ENCODE peak calls at places on chromosomes 2 and 18, in nine cellular contexts. One of them, this sample, is unnamed.

GRCh38 chr2:22375094-22375493 is 1009.9 kb upstream of the KLHL29 start:
- DNase-seq in tibial artery: no peak
- DNase-seq in breast epithelium: no peak
- DNase-seq in fibroblast of lung: no peak
- DNase-seq in esophagus squamous epithelium: no peak
- DNase-seq in HCT116: no peak
- DNase-seq in K562: no peak
- DNase-seq in A549: no peak
- DNase-seq in cardiac muscle cell: no peak
- DNase-seq in this sample: no peak

GRCh38 chr18:58897994-58898393 is 33.3 kb downstream of the ZNF532 start:
- DNase-seq in tibial artery: no peak
- DNase-seq in breast epithelium: no peak
- DNase-seq in fibroblast of lung: no peak
- DNase-seq in esophagus squamous epithelium: no peak
- DNase-seq in HCT116: no peak
- DNase-seq in K562: no peak
- DNase-seq in A549: no peak
- DNase-seq in cardiac muscle cell: no peak
- DNase-seq in this sample: no peak

GRCh38 chr2:105749583-105750399 is 5.1 kb downstream of the NCK2 start:
- DNase-seq in tibial artery: no peak
- DNase-seq in breast epithelium: no peak
- DNase-seq in fibroblast of lung: peak; percentile 86
- DNase-seq in esophagus squamous epithelium: no peak
- DNase-seq in HCT116: no peak
- DNase-seq in K562: no peak
- DNase-seq in A549: no peak
- DNase-seq in cardiac muscle cell: peak; percentile 48
- DNase-seq in this sample: no peak

GRCh38 chr18:29123706-29124530 is 947.0 kb upstream of the CDH2 start:
- DNase-seq in tibial artery: no peak
- DNase-seq in breast epithelium: no peak
- DNase-seq in fibroblast of lung: no peak
- DNase-seq in esophagus squamous epithelium: no peak
- DNase-seq in HCT116: no peak
- DNase-seq in K562: no peak
- DNase-seq in A549: no peak
- DNase-seq in cardiac muscle cell: peak; percentile 23
- DNase-seq in this sample: peak; percentile 22

GRCh38 chr2:173079968-173080860 is 4.6 kb downstream of the MAP3K20 start:
- DNase-seq in tibial artery: no peak
- DNase-seq in breast epithelium: no peak
- DNase-seq in fibroblast of lung: peak; percentile 98
- DNase-seq in esophagus squamous epithelium: no peak
- DNase-seq in HCT116: no peak
- DNase-seq in K562: no peak
- DNase-seq in A549: no peak
- DNase-seq in cardiac muscle cell: peak; percentile 74
- DNase-seq in this sample: peak; percentile 77

GRCh38 chr2:235825946-235826345 is 332.1 kb downstream of the AGAP1 start:
- DNase-seq in tibial artery: no peak
- DNase-seq in breast epithelium: no peak
- DNase-seq in fibroblast of lung: no peak
- DNase-seq in esophagus squamous epithelium: no peak
- DNase-seq in HCT116: no peak
- DNase-seq in K562: no peak
- DNase-seq in A549: no peak
- DNase-seq in cardiac muscle cell: no peak
- DNase-seq in this sample: no peak

GRCh38 chr2:202932425-202933138 is 20.5 kb downstream of the CARF start:
- DNase-seq in tibial artery: no peak
- DNase-seq in breast epithelium: no peak
- DNase-seq in fibroblast of lung: no peak
- DNase-seq in esophagus squamous epithelium: no peak
- DNase-seq in HCT116: no peak
- DNase-seq in K562: no peak
- DNase-seq in A549: no peak
- DNase-seq in cardiac muscle cell: peak; percentile 58
- DNase-seq in this sample: peak; percentile 71

GRCh38 chr2:233400341-233400740 is 46.0 kb downstream of the DGKD start:
- DNase-seq in tibial artery: no peak
- DNase-seq in breast epithelium: no peak
- DNase-seq in fibroblast of lung: no peak
- DNase-seq in esophagus squamous epithelium: no peak
- DNase-seq in HCT116: no peak
- DNase-seq in K562: no peak
- DNase-seq in A549: no peak
- DNase-seq in cardiac muscle cell: no peak
- DNase-seq in this sample: no peak

GRCh38 chr2:82657066-82657465 is 1802.0 kb downstream of the SUCLG1 start:
- DNase-seq in tibial artery: no peak
- DNase-seq in breast epithelium: no peak
- DNase-seq in fibroblast of lung: no peak
- DNase-seq in esophagus squamous epithelium: no peak
- DNase-seq in HCT116: no peak
- DNase-seq in K562: no peak
- DNase-seq in A549: no peak
- DNase-seq in cardiac muscle cell: no peak
- DNase-seq in this sample: no peak

GRCh38 chr2:241237949-241238371 is 49.5 kb downstream of the ANO7 start:
- DNase-seq in tibial artery: no peak
- DNase-seq in breast epithelium: no peak
- DNase-seq in fibroblast of lung: no peak
- DNase-seq in esophagus squamous epithelium: no peak
- DNase-seq in HCT116: no peak
- DNase-seq in K562: no peak
- DNase-seq in A549: no peak
- DNase-seq in cardiac muscle cell: no peak
- DNase-seq in this sample: no peak

GRCh38 chr2:161480123-161480522 is 64.0 kb downstream of the TBR1 start:
- DNase-seq in tibial artery: no peak
- DNase-seq in breast epithelium: no peak
- DNase-seq in fibroblast of lung: no peak
- DNase-seq in esophagus squamous epithelium: no peak
- DNase-seq in HCT116: no peak
- DNase-seq in K562: no peak
- DNase-seq in A549: no peak
- DNase-seq in cardiac muscle cell: no peak
- DNase-seq in this sample: no peak

GRCh38 chr2:10161961-10162441 is 39.5 kb downstream of the RRM2 start:
- DNase-seq in tibial artery: no peak
- DNase-seq in breast epithelium: no peak
- DNase-seq in fibroblast of lung: peak; percentile 82
- DNase-seq in esophagus squamous epithelium: no peak
- DNase-seq in HCT116: no peak
- DNase-seq in K562: no peak
- DNase-seq in A549: no peak
- DNase-seq in cardiac muscle cell: peak; percentile 60
- DNase-seq in this sample: no peak

GRCh38 chr2:157052685-157053224 is 204.8 kb upstream of the GALNT5 start:
- DNase-seq in tibial artery: no peak
- DNase-seq in breast epithelium: no peak
- DNase-seq in fibroblast of lung: peak; percentile 93
- DNase-seq in esophagus squamous epithelium: no peak
- DNase-seq in HCT116: peak; percentile 24
- DNase-seq in K562: no peak
- DNase-seq in A549: peak; percentile 8
- DNase-seq in cardiac muscle cell: peak; percentile 85
- DNase-seq in this sample: peak; percentile 50

GRCh38 chr18:22683196-22683676 is 249.9 kb upstream of the RBBP8 start:
- DNase-seq in tibial artery: peak; percentile 28
- DNase-seq in breast epithelium: peak; percentile 61
- DNase-seq in fibroblast of lung: peak; percentile 97
- DNase-seq in esophagus squamous epithelium: no peak
- DNase-seq in HCT116: no peak
- DNase-seq in K562: no peak
- DNase-seq in A549: peak; percentile 52
- DNase-seq in cardiac muscle cell: peak; percentile 86
- DNase-seq in this sample: no peak

GRCh38 chr2:65261676-65262075 is 34.0 kb downstream of the ACTR2 start:
- DNase-seq in tibial artery: no peak
- DNase-seq in breast epithelium: no peak
- DNase-seq in fibroblast of lung: peak; percentile 78
- DNase-seq in esophagus squamous epithelium: no peak
- DNase-seq in HCT116: no peak
- DNase-seq in K562: no peak
- DNase-seq in A549: no peak
- DNase-seq in cardiac muscle cell: no peak
- DNase-seq in this sample: no peak

GRCh38 chr2:65252640-65253039 is 25.0 kb downstream of the ACTR2 start:
- DNase-seq in tibial artery: no peak
- DNase-seq in breast epithelium: no peak
- DNase-seq in fibroblast of lung: no peak
- DNase-seq in esophagus squamous epithelium: no peak
- DNase-seq in HCT116: no peak
- DNase-seq in K562: no peak
- DNase-seq in A549: no peak
- DNase-seq in cardiac muscle cell: no peak
- DNase-seq in this sample: no peak

DNA sequence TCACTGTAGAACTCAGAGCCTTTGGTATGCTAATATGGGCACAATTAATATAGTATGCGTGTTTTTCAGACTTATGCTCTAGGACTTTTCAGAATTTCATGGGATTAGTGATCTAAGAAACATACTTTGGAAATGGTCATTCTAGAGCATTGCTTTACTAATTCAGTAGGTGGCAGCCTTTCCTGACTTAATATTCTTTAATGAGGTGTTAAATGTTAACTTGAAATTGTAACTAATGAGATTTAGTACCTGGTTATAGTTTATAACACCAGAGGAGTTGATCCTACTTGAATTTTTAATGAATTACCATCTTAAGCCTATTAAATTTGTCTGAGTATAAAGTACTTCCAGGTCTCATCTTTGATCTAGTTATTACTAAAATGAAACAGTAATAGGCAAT is 28.5 kb downstream of the ACTR2 start:
- DNase-seq in tibial artery: no peak
- DNase-seq in breast epithelium: no peak
- DNase-seq in fibroblast of lung: no peak
- DNase-seq in esophagus squamous epithelium: no peak
- DNase-seq in HCT116: no peak
- DNase-seq in K562: no peak
- DNase-seq in A549: no peak
- DNase-seq in cardiac muscle cell: no peak
- DNase-seq in this sample: no peak
- TF ChIP-seq CTCF in tibial artery: no peak
- TF ChIP-seq CTCF in breast epithelium: no peak
- TF ChIP-seq CTCF in fibroblast of lung: no peak
- TF ChIP-seq CTCF in esophagus squamous epithelium: no peak
- TF ChIP-seq CTCF in HCT116: peak; percentile 48
- TF ChIP-seq CTCF in K562: peak; percentile 47
- TF ChIP-seq CTCF in A549: peak; percentile 52
- TF ChIP-seq CTCF in cardiac muscle cell: peak; percentile 15
- TF ChIP-seq CTCF in this sample: peak; percentile 48

GRCh38 chr2:168510125-168510756 is 54.2 kb downstream of the CERS6 start:
- DNase-seq in tibial artery: no peak
- DNase-seq in breast epithelium: no peak
- DNase-seq in fibroblast of lung: no peak
- DNase-seq in esophagus squamous epithelium: no peak
- DNase-seq in HCT116: no peak
- DNase-seq in K562: no peak
- DNase-seq in A549: no peak
- DNase-seq in cardiac muscle cell: no peak
- DNase-seq in this sample: no peak
- H3K27ac ChIP-seq in tibial artery: no peak overlapping the region
- H3K27ac ChIP-seq in breast epithelium: no peak overlapping the region
- H3K27ac ChIP-seq in fibroblast of lung: no peak overlapping the region
- H3K27ac ChIP-seq in esophagus squamous epithelium: no peak overlapping the region
- H3K27ac ChIP-seq in HCT116: no peak overlapping the region
- H3K27ac ChIP-seq in K562: no peak overlapping the region
- H3K27ac ChIP-seq in A549: no peak overlapping the region
- H3K27ac ChIP-seq in cardiac muscle cell: no peak overlapping the region
- H3K27ac ChIP-seq in this sample: no peak overlapping the region

GRCh38 chr2:127508621-127509034 is 17.7 kb downstream of the IWS1 start:
- DNase-seq in tibial artery: peak; percentile 81
- DNase-seq in breast epithelium: no peak
- DNase-seq in fibroblast of lung: peak; percentile 99
- DNase-seq in esophagus squamous epithelium: peak; percentile 2
- DNase-seq in HCT116: peak; percentile 66
- DNase-seq in K562: peak; percentile 27
- DNase-seq in A549: peak; percentile 91
- DNase-seq in cardiac muscle cell: peak; percentile 94
- DNase-seq in this sample: peak; percentile 99
- H3K4me1 ChIP-seq in tibial artery: no peaks in the 10 kb centered on the region
- H3K4me1 ChIP-seq in breast epithelium: peaks cover 7% of the 10 kb centered on the region
- H3K4me1 ChIP-seq in fibroblast of lung: peaks cover 13% of the 10 kb centered on the region
- H3K4me1 ChIP-seq in esophagus squamous epithelium: peaks cover 35% of the 10 kb centered on the region
- H3K4me1 ChIP-seq in HCT116: peaks cover 19% of the 10 kb centered on the region
- H3K4me1 ChIP-seq in K562: peaks cover 19% of the 10 kb centered on the region
- H3K4me1 ChIP-seq in A549: peaks cover 64% of the 10 kb centered on the region
- H3K4me1 ChIP-seq in cardiac muscle cell: peaks cover 17% of the 10 kb centered on the region
- H3K4me1 ChIP-seq in this sample: peaks cover 13% of the 10 kb centered on the region

DNA sequence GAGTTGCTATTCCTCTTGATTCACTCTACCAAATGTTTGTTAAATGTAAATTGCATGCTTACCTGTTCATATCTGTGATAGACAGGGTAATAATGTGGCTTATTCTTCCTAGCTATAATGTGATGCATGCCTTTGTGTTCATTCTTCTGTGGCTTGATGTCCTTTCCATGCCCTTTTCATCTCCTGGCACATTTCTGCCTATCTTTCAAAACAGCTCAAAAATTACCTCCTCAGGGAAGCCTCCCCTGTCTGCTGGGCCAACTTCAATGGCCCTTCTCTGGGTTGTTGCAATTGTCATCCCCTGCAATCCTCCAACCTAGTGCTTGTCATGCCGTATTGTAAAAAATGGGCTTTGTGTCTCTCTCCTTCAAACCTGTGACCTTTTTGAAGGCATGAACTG is 52.8 kb upstream of the LHCGR start:
- DNase-seq in tibial artery: no peak
- DNase-seq in breast epithelium: no peak
- DNase-seq in fibroblast of lung: no peak
- DNase-seq in esophagus squamous epithelium: no peak
- DNase-seq in HCT116: no peak
- DNase-seq in K562: no peak
- DNase-seq in A549: no peak
- DNase-seq in cardiac muscle cell: no peak
- DNase-seq in this sample: no peak
- TF ChIP-seq CTCF in tibial artery: no peak
- TF ChIP-seq CTCF in breast epithelium: no peak
- TF ChIP-seq CTCF in fibroblast of lung: no peak
- TF ChIP-seq CTCF in esophagus squamous epithelium: no peak
- TF ChIP-seq CTCF in HCT116: no peak
- TF ChIP-seq CTCF in K562: no peak
- TF ChIP-seq CTCF in A549: no peak
- TF ChIP-seq CTCF in cardiac muscle cell: no peak
- TF ChIP-seq CTCF in this sample: no peak

GRCh38 chr2:101733257-101733993 is 35.9 kb downstream of the MAP4K4 start:
- DNase-seq in tibial artery: no peak
- DNase-seq in breast epithelium: no peak
- DNase-seq in fibroblast of lung: no peak
- DNase-seq in esophagus squamous epithelium: no peak
- DNase-seq in HCT116: no peak
- DNase-seq in K562: no peak
- DNase-seq in A549: no peak
- DNase-seq in cardiac muscle cell: no peak
- DNase-seq in this sample: no peak
- H3K27ac ChIP-seq in tibial artery: no peak overlapping the region
- H3K27ac ChIP-seq in breast epithelium: peak overlapping the region; percentile 1
- H3K27ac ChIP-seq in fibroblast of lung: no peak overlapping the region
- H3K27ac ChIP-seq in esophagus squamous epithelium: no peak overlapping the region
- H3K27ac ChIP-seq in HCT116: no peak overlapping the region
- H3K27ac ChIP-seq in K562: no peak overlapping the region
- H3K27ac ChIP-seq in A549: peak overlapping the region; percentile 30
- H3K27ac ChIP-seq in cardiac muscle cell: peak overlapping the region; percentile 56
- H3K27ac ChIP-seq in this sample: no peak overlapping the region